ENCODE peak calls at places on chromosomes 4 and X, in four cellular contexts. P is GM12878, G is A549, U is K562. N is an unnamed sample.

GRCh38 chrX:118493653-118494297 is 1.8 kb upstream of the DOCK11 start:
- DNase-seq in P (no peak), G (no peak), U (no peak), N (no peak)

GRCh38 chrX:136879001-136879667 is 1.4 kb downstream of the RBMX start:
- DNase-seq in P (no peak), G (no peak), U (no peak), N (no peak)

GRCh38 chr4:65918872-65919271 is 248.6 kb upstream of the EPHA5 start:
- DNase-seq in P (no peak), G (no peak), U (no peak), N (no peak)

GRCh38 chr4:132063829-132064228 is 1085.3 kb upstream of the PCDH10 start:
- DNase-seq in P (no peak), G (no peak), U (no peak), N (no peak)

GRCh38 chr4:156976147-156976546 is 4.5 kb upstream of the PDGFC start:
- DNase-seq in P (no peak), G (no peak), U (no peak), N (no peak)

GRCh38 chr4:94831607-94832006 is 73.9 kb downstream of the BMPR1B start:
- DNase-seq in P (no peak), G (no peak), U (no peak), N (no peak)

GRCh38 chr4:31655328-31655727 is 935.2 kb downstream of the PCDH7 start:
- DNase-seq in P (no peak), G (no peak), U (no peak), N (no peak)

GRCh38 chr4:67660418-67660817 is 40.5 kb downstream of the UBA6 start:
- DNase-seq in P (no peak), G (no peak), U (no peak), N (no peak)

GRCh38 chr4:150037251-150037856 is 40.9 kb upstream of the DCLK2 start:
- DNase-seq in P (no peak), G (no peak), U (no peak), N (no peak)

GRCh38 chr4:111268769-111269414 is 646.0 kb upstream of the PITX2 start:
- DNase-seq in P (peak), G (no peak), U (no peak), N (no peak)

GRCh38 chr4:165872443-165873297 is at the start of gene TLL1:
- DNase-seq in P (no peak), G (no peak), U (no peak), N (no peak)

GRCh38 chrX:40931921-40932320 is 153.3 kb upstream of the USP9X start:
- DNase-seq in P (no peak), G (peak), U (no peak), N (no peak)

GRCh38 chrX:1597345-1598020 is 6.1 kb downstream of the AKAP17A start:
- DNase-seq in P (no peak), G (no peak), U (no peak), N (no peak)

GRCh38 chr4:57499786-57500185 is 389.6 kb upstream of the IGFBP7 start:
- DNase-seq in P (no peak), G (peak), U (no peak), N (peak)

GRCh38 chr4:121656269-121656641 is 40.5 kb downstream of the ANXA5 start:
- DNase-seq in P (peak), G (peak), U (peak), N (peak)

GRCh38 chr4:149980941-149981340 is 97.3 kb upstream of the DCLK2 start:
- DNase-seq in P (no peak), G (peak), U (peak), N (peak)

GRCh38 chr4:89254847-89255246 is 52.8 kb downstream of the GPRIN3 start:
- DNase-seq in P (no peak), G (peak), U (peak), N (peak)

GRCh38 chr4:138627096-138627495 is 384.9 kb upstream of the SLC7A11 start:
- DNase-seq in P (no peak), G (no peak), U (no peak), N (no peak)

GRCh38 chr4:162675661-162676060 is 491.0 kb downstream of the NAF1 start:
- DNase-seq in P (no peak), G (no peak), U (no peak), N (no peak)

GRCh38 chrX:119686087-119686639 is 6.8 kb downstream of the SEPTIN6 start:
- DNase-seq in P (peak), G (no peak), U (no peak), N (no peak)

GRCh38 chrX:153768311-153769157 is 4.5 kb downstream of the PLXNB3 start:
- DNase-seq in P (no peak), G (no peak), U (no peak), N (no peak)

GRCh38 chrX:103407776-103408175 is 31.4 kb downstream of the BEX3 start:
- DNase-seq in P (no peak), G (no peak), U (no peak), N (no peak)

GRCh38 chr4:5137927-5138326 is 86.6 kb downstream of the STK32B start:
- DNase-seq in P (no peak), G (peak), U (no peak), N (no peak)
- TF ChIP-seq CHD4 in P (no peak), G (no peak), U (no peak), N (no peak)

DNA sequence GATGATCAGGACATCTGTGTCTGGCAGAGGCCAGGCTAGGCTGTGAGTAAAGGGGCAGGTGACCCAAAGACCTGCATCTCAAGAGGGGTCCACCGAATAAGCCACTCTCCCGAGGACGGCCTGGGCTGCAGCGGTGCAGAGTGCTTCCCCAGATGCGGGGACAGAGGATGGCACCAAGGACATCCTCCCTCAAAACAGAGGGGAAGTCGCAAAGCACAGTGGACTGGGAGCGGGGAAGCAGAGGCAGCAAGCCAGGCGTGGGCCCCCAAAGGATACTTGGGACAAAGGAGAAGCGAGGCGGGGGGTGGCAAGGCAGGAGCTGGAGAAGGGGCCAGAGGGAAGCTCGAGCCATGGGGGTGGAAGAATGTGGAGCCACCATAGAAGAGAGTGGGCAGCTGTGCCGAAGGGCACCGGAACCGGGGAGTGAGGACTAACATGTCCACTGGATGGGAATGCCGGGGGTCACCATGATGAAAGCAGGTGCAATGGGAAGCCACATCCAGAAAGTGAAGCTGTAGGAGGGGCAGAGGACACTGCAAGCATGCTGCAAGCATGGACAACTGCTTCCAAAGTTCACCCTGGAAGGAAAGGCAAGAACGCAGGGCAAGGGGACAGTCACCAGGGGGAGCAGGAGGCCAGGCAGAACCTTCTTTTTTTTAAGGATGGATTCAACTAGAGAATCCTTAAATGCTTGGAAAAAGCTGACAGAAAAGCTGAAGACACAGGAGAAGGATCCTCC is 169.6 kb downstream of the AFAP1 start:
- DNase-seq in P (no peak), G (peak), U (no peak), N (peak)
- TF ChIP-seq CTCF in P (peak), G (peak), U (peak), N (peak)

GRCh38 chr4:151462554-151462953 is 53.6 kb downstream of the FHIP1A start:
- DNase-seq in P (no peak), G (no peak), U (no peak), N (no peak)
- TF ChIP-seq CHD4 in P (no peak), G (no peak), U (no peak), N (no peak)

GRCh38 chrX:102341867-102342266 is 94.9 kb downstream of the NXF2 start:
- DNase-seq in P (no peak), G (no peak), U (no peak), N (no peak)

GRCh38 chrX:102345916-102346315 is 93.9 kb downstream of the NXF2B start:
- DNase-seq in P (no peak), G (peak), U (peak), N (peak)
- TF ChIP-seq CTCF in P (peak), G (peak), U (peak), N (peak)

GRCh38 chr4:823093-823760 is 2.7 kb downstream of the CPLX1 start:
- DNase-seq in P (no peak), G (no peak), U (no peak), N (no peak)
- TF ChIP-seq CHD4 in P (no peak), G (no peak), U (no peak), N (no peak)

GRCh38 chr4:114318309-114318708 is 280.3 kb upstream of the UGT8 start:
- DNase-seq in P (no peak), G (peak), U (no peak), N (peak)

GRCh38 chr4:114312349-114312748 is 286.3 kb upstream of the UGT8 start:
- DNase-seq in P (no peak), G (no peak), U (no peak), N (no peak)

GRCh38 chr4:114320126-114320525 is 278.5 kb upstream of the UGT8 start:
- DNase-seq in P (no peak), G (no peak), U (no peak), N (no peak)

GRCh38 chr4:114317564-114317963 is 281.0 kb upstream of the UGT8 start:
- DNase-seq in P (no peak), G (no peak), U (no peak), N (no peak)

GRCh38 chr4:114316789-114317188 is 281.8 kb upstream of the UGT8 start:
- DNase-seq in P (no peak), G (no peak), U (no peak), N (no peak)
- TF ChIP-seq CTCF in P (no peak), G (no peak), U (no peak), N (no peak)

N was measured in HepG2.